ENCODE peak calls at places on chromosomes 12 and 14, in seven cellular contexts. One of them, this sample, is unnamed.

GRCh38 chr12:69639400-69640016 is 28.8 kb upstream of the LRRC10 start:
- DNase-seq in lower lobe of right lung: peak; percentile 64
- DNase-seq in RWPE2: no peak
- DNase-seq in body of pancreas: peak; percentile 70
- DNase-seq in uterus: peak; percentile 46
- DNase-seq in ovary: peak; percentile 60
- DNase-seq in CD8-positive, alpha-beta T cell: peak; percentile 65
- DNase-seq in this sample: peak; percentile 45

GRCh38 chr14:75981426-75981825 is 369 bp downstream of the TGFB3 start:
- DNase-seq in CD8-positive, alpha-beta T cell: no peak
- DNase-seq in body of pancreas: peak; percentile 33
- DNase-seq in RWPE2: no peak
- DNase-seq in lower lobe of right lung: no peak
- DNase-seq in ovary: peak; percentile 46
- DNase-seq in uterus: peak; percentile 29
- DNase-seq in this sample: peak; percentile 38

GRCh38 chr12:55974308-55974724 is 438 bp downstream of the RAB5B start:
- DNase-seq in RWPE2: no peak
- DNase-seq in body of pancreas: peak; percentile 68
- DNase-seq in lower lobe of right lung: peak; percentile 78
- DNase-seq in CD8-positive, alpha-beta T cell: no peak
- DNase-seq in uterus: no peak
- DNase-seq in ovary: no peak
- DNase-seq in this sample: no peak

GRCh38 chr12:60279224-60279623 is 683.4 kb downstream of the SLC16A7 start:
- DNase-seq in CD8-positive, alpha-beta T cell: no peak
- DNase-seq in body of pancreas: no peak
- DNase-seq in lower lobe of right lung: no peak
- DNase-seq in ovary: no peak
- DNase-seq in RWPE2: no peak
- DNase-seq in uterus: no peak
- DNase-seq in this sample: no peak

GRCh38 chr12:91988076-91988475 is 157.6 kb downstream of the BTG1 start:
- DNase-seq in uterus: peak; percentile 51
- DNase-seq in RWPE2: no peak
- DNase-seq in ovary: no peak
- DNase-seq in CD8-positive, alpha-beta T cell: no peak
- DNase-seq in lower lobe of right lung: no peak
- DNase-seq in body of pancreas: no peak
- DNase-seq in this sample: no peak

GRCh38 chr12:133130808-133131128 is 341 bp downstream of the ZNF10 start:
- DNase-seq in uterus: no peak
- DNase-seq in body of pancreas: no peak
- DNase-seq in lower lobe of right lung: peak; percentile 65
- DNase-seq in RWPE2: no peak
- DNase-seq in ovary: peak; percentile 52
- DNase-seq in CD8-positive, alpha-beta T cell: no peak
- DNase-seq in this sample: peak; percentile 50

GRCh38 chr14:51828017-51828797 is 32.2 kb upstream of the GNG2 start:
- DNase-seq in CD8-positive, alpha-beta T cell: peak; percentile 75
- DNase-seq in lower lobe of right lung: peak; percentile 51
- DNase-seq in ovary: no peak
- DNase-seq in uterus: no peak
- DNase-seq in body of pancreas: no peak
- DNase-seq in RWPE2: peak; percentile 79
- DNase-seq in this sample: no peak

GRCh38 chr12:643478-644292 is 19.6 kb downstream of the NINJ2 start:
- DNase-seq in ovary: no peak
- DNase-seq in RWPE2: no peak
- DNase-seq in body of pancreas: no peak
- DNase-seq in CD8-positive, alpha-beta T cell: no peak
- DNase-seq in lower lobe of right lung: peak; percentile 64
- DNase-seq in uterus: peak; percentile 32
- DNase-seq in this sample: no peak

GRCh38 chr12:71639341-71639760 is 24.3 kb downstream of the ZFC3H1 start:
- DNase-seq in CD8-positive, alpha-beta T cell: no peak
- DNase-seq in uterus: no peak
- DNase-seq in lower lobe of right lung: no peak
- DNase-seq in RWPE2: no peak
- DNase-seq in ovary: no peak
- DNase-seq in body of pancreas: no peak
- DNase-seq in this sample: no peak

GRCh38 chr12:63915105-63915830 is 70.8 kb downstream of the SRGAP1 start:
- DNase-seq in ovary: no peak
- DNase-seq in uterus: no peak
- DNase-seq in lower lobe of right lung: no peak
- DNase-seq in body of pancreas: no peak
- DNase-seq in CD8-positive, alpha-beta T cell: no peak
- DNase-seq in RWPE2: no peak
- DNase-seq in this sample: no peak

GRCh38 chr12:129276408-129277042 is 423.2 kb downstream of the GLT1D1 start:
- DNase-seq in body of pancreas: no peak
- DNase-seq in RWPE2: no peak
- DNase-seq in CD8-positive, alpha-beta T cell: no peak
- DNase-seq in ovary: no peak
- DNase-seq in lower lobe of right lung: no peak
- DNase-seq in uterus: no peak
- DNase-seq in this sample: no peak

GRCh38 chr12:52189376-52190174 is 2.2 kb downstream of the KRT80 start:
- DNase-seq in ovary: no peak
- DNase-seq in CD8-positive, alpha-beta T cell: no peak
- DNase-seq in RWPE2: no peak
- DNase-seq in lower lobe of right lung: no peak
- DNase-seq in body of pancreas: no peak
- DNase-seq in uterus: no peak
- DNase-seq in this sample: no peak

GRCh38 chr12:127717293-127717692 is 549.7 kb upstream of the TMEM132C start:
- DNase-seq in ovary: no peak
- DNase-seq in CD8-positive, alpha-beta T cell: no peak
- DNase-seq in RWPE2: no peak
- DNase-seq in body of pancreas: no peak
- DNase-seq in lower lobe of right lung: no peak
- DNase-seq in uterus: no peak
- DNase-seq in this sample: no peak

GRCh38 chr12:124814741-124815613 is 48.7 kb downstream of the SCARB1 start:
- DNase-seq in CD8-positive, alpha-beta T cell: no peak
- DNase-seq in body of pancreas: no peak
- DNase-seq in uterus: no peak
- DNase-seq in lower lobe of right lung: peak; percentile 51
- DNase-seq in RWPE2: no peak
- DNase-seq in ovary: no peak
- DNase-seq in this sample: no peak

GRCh38 chr12:10031771-10032175 is 1.3 kb downstream of the CLEC9A start:
- DNase-seq in RWPE2: no peak
- DNase-seq in uterus: no peak
- DNase-seq in body of pancreas: no peak
- DNase-seq in CD8-positive, alpha-beta T cell: no peak
- DNase-seq in ovary: no peak
- DNase-seq in lower lobe of right lung: no peak
- DNase-seq in this sample: no peak

DNA sequence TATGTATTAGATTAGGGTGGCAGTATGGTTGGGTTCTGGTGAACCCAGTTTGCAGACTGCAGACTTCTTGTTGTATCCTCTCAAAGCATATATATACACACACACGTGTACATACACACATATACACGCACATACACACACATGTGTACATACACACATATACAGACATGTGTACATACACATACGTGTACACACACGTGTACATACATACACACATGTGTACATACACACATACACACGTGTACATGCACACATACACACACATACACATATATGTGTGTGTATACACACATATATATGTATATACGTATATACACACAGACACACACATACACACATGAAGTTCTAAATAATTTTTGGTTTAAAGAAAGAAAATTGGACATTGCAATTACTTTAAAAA is 780.2 kb downstream of the FLRT2 start:
- DNase-seq in body of pancreas: no peak
- DNase-seq in lower lobe of right lung: no peak
- DNase-seq in CD8-positive, alpha-beta T cell: no peak
- DNase-seq in RWPE2: no peak
- DNase-seq in ovary: no peak
- DNase-seq in uterus: no peak
- DNase-seq in this sample: no peak
- H3K27ac ChIP-seq in body of pancreas: no peak overlapping the region
- H3K27ac ChIP-seq in lower lobe of right lung: no peak overlapping the region
- H3K27ac ChIP-seq in CD8-positive, alpha-beta T cell: no peak overlapping the region
- H3K27ac ChIP-seq in RWPE2: no peak overlapping the region
- H3K27ac ChIP-seq in ovary: no peak overlapping the region
- H3K27ac ChIP-seq in uterus: no peak overlapping the region
- H3K27ac ChIP-seq in this sample: no peak overlapping the region

GRCh38 chr14:105464501-105464900 is 10.1 kb upstream of the CRIP2 start:
- DNase-seq in body of pancreas: no peak
- DNase-seq in uterus: no peak
- DNase-seq in CD8-positive, alpha-beta T cell: no peak
- DNase-seq in lower lobe of right lung: no peak
- DNase-seq in RWPE2: no peak
- DNase-seq in ovary: no peak
- DNase-seq in this sample: no peak
- H3K4me3 ChIP-seq in body of pancreas: no peak overlapping the region
- H3K4me3 ChIP-seq in uterus: no peak overlapping the region
- H3K4me3 ChIP-seq in CD8-positive, alpha-beta T cell: no peak overlapping the region
- H3K4me3 ChIP-seq in lower lobe of right lung: no peak overlapping the region
- H3K4me3 ChIP-seq in RWPE2: no peak overlapping the region
- H3K4me3 ChIP-seq in ovary: no peak overlapping the region
- H3K4me3 ChIP-seq in this sample: no peak overlapping the region

DNA sequence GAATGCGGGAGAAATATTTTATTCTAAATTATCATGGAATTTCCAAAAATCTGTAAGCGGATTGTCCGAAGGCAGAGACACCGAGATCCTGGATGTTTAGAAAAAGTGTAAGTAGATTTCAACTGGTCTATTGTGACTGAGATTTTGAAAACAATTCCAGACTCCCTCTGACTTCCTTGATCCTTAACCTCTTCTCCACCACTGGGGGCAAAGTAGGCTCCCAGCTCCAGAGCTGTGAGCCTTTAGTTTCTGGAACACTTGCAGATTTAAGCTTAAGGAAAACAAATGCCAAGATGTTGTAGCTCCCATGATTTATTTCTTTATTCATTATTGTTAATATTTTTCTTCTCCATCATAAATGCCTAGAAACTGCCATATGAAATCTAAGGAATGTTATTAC is 1320.5 kb upstream of the SEL1L start:
- DNase-seq in lower lobe of right lung: no peak
- DNase-seq in RWPE2: no peak
- DNase-seq in body of pancreas: no peak
- DNase-seq in CD8-positive, alpha-beta T cell: no peak
- DNase-seq in uterus: no peak
- DNase-seq in ovary: no peak
- DNase-seq in this sample: no peak
- TF ChIP-seq CTCF in lower lobe of right lung: no peak
- TF ChIP-seq CTCF in RWPE2: no peak
- TF ChIP-seq CTCF in body of pancreas: no peak
- TF ChIP-seq CTCF in CD8-positive, alpha-beta T cell: no peak
- TF ChIP-seq CTCF in uterus: no peak
- TF ChIP-seq CTCF in ovary: no peak
- TF ChIP-seq CTCF in this sample: no peak

DNA sequence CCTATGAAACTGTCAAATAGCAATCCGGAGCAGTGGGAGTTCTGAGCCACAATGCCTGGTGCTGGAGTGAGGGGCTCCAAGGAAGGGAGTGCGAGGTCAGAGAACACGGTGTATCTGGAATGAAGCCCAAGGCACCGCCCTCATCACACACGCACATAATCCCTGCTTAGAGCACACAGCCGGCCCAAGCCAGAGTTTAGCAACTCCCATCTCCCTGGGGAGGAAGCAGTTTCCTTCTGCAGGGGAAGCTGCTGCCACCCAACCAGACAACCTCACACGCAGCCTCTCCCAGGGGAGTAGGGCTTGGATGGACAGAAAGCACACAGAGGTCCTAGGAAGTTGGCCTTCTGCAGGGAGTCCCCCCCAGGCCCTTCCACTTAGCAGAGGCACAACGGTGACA is 31.3 kb downstream of the ACTN1 start:
- DNase-seq in CD8-positive, alpha-beta T cell: no peak
- DNase-seq in body of pancreas: no peak
- DNase-seq in ovary: peak; percentile 55
- DNase-seq in RWPE2: no peak
- DNase-seq in lower lobe of right lung: no peak
- DNase-seq in uterus: peak; percentile 71
- DNase-seq in this sample: no peak
- H3K27ac ChIP-seq in CD8-positive, alpha-beta T cell: peak overlapping the region; percentile 7
- H3K27ac ChIP-seq in body of pancreas: no peak overlapping the region
- H3K27ac ChIP-seq in ovary: no peak overlapping the region
- H3K27ac ChIP-seq in RWPE2: peak overlapping the region; percentile 98
- H3K27ac ChIP-seq in lower lobe of right lung: no peak overlapping the region
- H3K27ac ChIP-seq in uterus: peak overlapping the region; percentile 95
- H3K27ac ChIP-seq in this sample: no peak overlapping the region

GRCh38 chr14:102215522-102216250 is 76.0 kb downstream of the WDR20 start:
- DNase-seq in uterus: no peak
- DNase-seq in lower lobe of right lung: no peak
- DNase-seq in ovary: no peak
- DNase-seq in RWPE2: no peak
- DNase-seq in CD8-positive, alpha-beta T cell: no peak
- DNase-seq in body of pancreas: no peak
- DNase-seq in this sample: no peak
- H3K4me3 ChIP-seq in uterus: no peak overlapping the region
- H3K4me3 ChIP-seq in lower lobe of right lung: no peak overlapping the region
- H3K4me3 ChIP-seq in ovary: no peak overlapping the region
- H3K4me3 ChIP-seq in RWPE2: no peak overlapping the region
- H3K4me3 ChIP-seq in CD8-positive, alpha-beta T cell: no peak overlapping the region
- H3K4me3 ChIP-seq in body of pancreas: no peak overlapping the region
- H3K4me3 ChIP-seq in this sample: peak overlapping the region; percentile 9

GRCh38 chr12:41917181-41917580 is 227.5 kb downstream of the GXYLT1 start:
- DNase-seq in lower lobe of right lung: no peak
- DNase-seq in RWPE2: no peak
- DNase-seq in body of pancreas: no peak
- DNase-seq in CD8-positive, alpha-beta T cell: no peak
- DNase-seq in ovary: no peak
- DNase-seq in uterus: no peak
- DNase-seq in this sample: no peak

GRCh38 chr12:41923351-41923750 is 221.3 kb downstream of the GXYLT1 start:
- DNase-seq in RWPE2: no peak
- DNase-seq in body of pancreas: no peak
- DNase-seq in ovary: no peak
- DNase-seq in lower lobe of right lung: no peak
- DNase-seq in CD8-positive, alpha-beta T cell: no peak
- DNase-seq in uterus: no peak
- DNase-seq in this sample: no peak

GRCh38 chr12:41917827-41918445 is 226.7 kb downstream of the GXYLT1 start:
- DNase-seq in body of pancreas: no peak
- DNase-seq in lower lobe of right lung: no peak
- DNase-seq in uterus: no peak
- DNase-seq in RWPE2: no peak
- DNase-seq in ovary: no peak
- DNase-seq in CD8-positive, alpha-beta T cell: no peak
- DNase-seq in this sample: no peak

GRCh38 chr12:41919526-41920305 is 225.0 kb downstream of the GXYLT1 start:
- DNase-seq in body of pancreas: no peak
- DNase-seq in RWPE2: no peak
- DNase-seq in ovary: no peak
- DNase-seq in uterus: no peak
- DNase-seq in CD8-positive, alpha-beta T cell: no peak
- DNase-seq in lower lobe of right lung: no peak
- DNase-seq in this sample: no peak

GRCh38 chr12:41919025-41919424 is 225.6 kb downstream of the GXYLT1 start:
- DNase-seq in ovary: no peak
- DNase-seq in body of pancreas: no peak
- DNase-seq in CD8-positive, alpha-beta T cell: no peak
- DNase-seq in lower lobe of right lung: no peak
- DNase-seq in uterus: no peak
- DNase-seq in RWPE2: no peak
- DNase-seq in this sample: no peak
- TF ChIP-seq CTCF in ovary: no peak
- TF ChIP-seq CTCF in body of pancreas: no peak
- TF ChIP-seq CTCF in CD8-positive, alpha-beta T cell: no peak
- TF ChIP-seq CTCF in lower lobe of right lung: no peak
- TF ChIP-seq CTCF in uterus: no peak
- TF ChIP-seq CTCF in RWPE2: no peak
- TF ChIP-seq CTCF in this sample: no peak